ENCODE peak calls at places on chromosomes 4 and X, in seven cellular contexts. One of them, this sample, is unnamed.

GRCh38 chrX:57156397-57157049 is 19.3 kb upstream of the SPIN2A start:
- DNase-seq in G401: peak; percentile 64
- DNase-seq in nephron progenitor cell: peak; percentile 23
- DNase-seq in HL-60: no peak
- DNase-seq in stimulated activated CD4-positive, alpha-beta T cell treated with anti-CD3 and anti-CD28 coated beads, Interleukin-15, amount 100 ng/mL, for 1 hour: no peak
- DNase-seq in heart right ventricle: no peak
- DNase-seq in fibroblast of villous mesenchyme: peak; percentile 20
- DNase-seq in this sample: no peak

GRCh38 chrX:15382809-15383208 is 1.4 kb downstream of the VEGFD start:
- DNase-seq in HL-60: no peak
- DNase-seq in nephron progenitor cell: no peak
- DNase-seq in stimulated activated CD4-positive, alpha-beta T cell treated with anti-CD3 and anti-CD28 coated beads, Interleukin-15, amount 100 ng/mL, for 1 hour: no peak
- DNase-seq in heart right ventricle: no peak
- DNase-seq in G401: no peak
- DNase-seq in fibroblast of villous mesenchyme: no peak
- DNase-seq in this sample: no peak

GRCh38 chr4:126533176-126533575 is 1099.6 kb upstream of the INTU start:
- DNase-seq in HL-60: no peak
- DNase-seq in fibroblast of villous mesenchyme: peak; percentile 11
- DNase-seq in G401: no peak
- DNase-seq in stimulated activated CD4-positive, alpha-beta T cell treated with anti-CD3 and anti-CD28 coated beads, Interleukin-15, amount 100 ng/mL, for 1 hour: no peak
- DNase-seq in nephron progenitor cell: no peak
- DNase-seq in heart right ventricle: no peak
- DNase-seq in this sample: no peak

GRCh38 chrX:48083212-48083611 is 11.8 kb upstream of the ZNF630 start:
- DNase-seq in G401: peak; percentile 40
- DNase-seq in fibroblast of villous mesenchyme: peak; percentile 46
- DNase-seq in stimulated activated CD4-positive, alpha-beta T cell treated with anti-CD3 and anti-CD28 coated beads, Interleukin-15, amount 100 ng/mL, for 1 hour: no peak
- DNase-seq in heart right ventricle: no peak
- DNase-seq in HL-60: peak; percentile 38
- DNase-seq in nephron progenitor cell: peak; percentile 42
- DNase-seq in this sample: peak; percentile 8

GRCh38 chr4:7183780-7184460 is 8.4 kb upstream of the SORCS2 start:
- DNase-seq in HL-60: no peak
- DNase-seq in G401: no peak
- DNase-seq in heart right ventricle: no peak
- DNase-seq in nephron progenitor cell: no peak
- DNase-seq in fibroblast of villous mesenchyme: no peak
- DNase-seq in stimulated activated CD4-positive, alpha-beta T cell treated with anti-CD3 and anti-CD28 coated beads, Interleukin-15, amount 100 ng/mL, for 1 hour: no peak
- DNase-seq in this sample: no peak

GRCh38 chrX:130848763-130849162 is 54.2 kb downstream of the ENOX2 start:
- DNase-seq in HL-60: no peak
- DNase-seq in nephron progenitor cell: no peak
- DNase-seq in stimulated activated CD4-positive, alpha-beta T cell treated with anti-CD3 and anti-CD28 coated beads, Interleukin-15, amount 100 ng/mL, for 1 hour: no peak
- DNase-seq in heart right ventricle: no peak
- DNase-seq in G401: no peak
- DNase-seq in fibroblast of villous mesenchyme: no peak
- DNase-seq in this sample: no peak

GRCh38 chrX:48648299-48648698 is 35.3 kb upstream of the WAS start:
- DNase-seq in heart right ventricle: peak; percentile 10
- DNase-seq in nephron progenitor cell: peak; percentile 10
- DNase-seq in fibroblast of villous mesenchyme: peak; percentile 54
- DNase-seq in stimulated activated CD4-positive, alpha-beta T cell treated with anti-CD3 and anti-CD28 coated beads, Interleukin-15, amount 100 ng/mL, for 1 hour: no peak
- DNase-seq in HL-60: peak; percentile 50
- DNase-seq in G401: peak; percentile 93
- DNase-seq in this sample: peak; percentile 25

GRCh38 chr4:42655921-42656735 is 777 bp downstream of the ATP8A1 start:
- DNase-seq in nephron progenitor cell: peak; percentile 58
- DNase-seq in stimulated activated CD4-positive, alpha-beta T cell treated with anti-CD3 and anti-CD28 coated beads, Interleukin-15, amount 100 ng/mL, for 1 hour: peak; percentile 10
- DNase-seq in fibroblast of villous mesenchyme: no peak
- DNase-seq in HL-60: peak; percentile 40
- DNase-seq in G401: peak; percentile 72
- DNase-seq in heart right ventricle: peak; percentile 42
- DNase-seq in this sample: no peak

GRCh38 chr4:37243722-37244582 is 591 bp upstream of the NWD2 start:
- DNase-seq in nephron progenitor cell: peak; percentile 55
- DNase-seq in G401: no peak
- DNase-seq in HL-60: no peak
- DNase-seq in fibroblast of villous mesenchyme: no peak
- DNase-seq in heart right ventricle: peak; percentile 6
- DNase-seq in stimulated activated CD4-positive, alpha-beta T cell treated with anti-CD3 and anti-CD28 coated beads, Interleukin-15, amount 100 ng/mL, for 1 hour: no peak
- DNase-seq in this sample: no peak

GRCh38 chr4:92506933-92507332 is 203.2 kb downstream of the GRID2 start:
- DNase-seq in fibroblast of villous mesenchyme: no peak
- DNase-seq in heart right ventricle: no peak
- DNase-seq in HL-60: no peak
- DNase-seq in stimulated activated CD4-positive, alpha-beta T cell treated with anti-CD3 and anti-CD28 coated beads, Interleukin-15, amount 100 ng/mL, for 1 hour: no peak
- DNase-seq in nephron progenitor cell: no peak
- DNase-seq in G401: no peak
- DNase-seq in this sample: no peak

GRCh38 chr4:75169020-75169814 is 236.3 kb downstream of the PARM1 start:
- DNase-seq in G401: no peak
- DNase-seq in HL-60: no peak
- DNase-seq in heart right ventricle: no peak
- DNase-seq in fibroblast of villous mesenchyme: no peak
- DNase-seq in stimulated activated CD4-positive, alpha-beta T cell treated with anti-CD3 and anti-CD28 coated beads, Interleukin-15, amount 100 ng/mL, for 1 hour: no peak
- DNase-seq in nephron progenitor cell: no peak
- DNase-seq in this sample: no peak

GRCh38 chr4:41095973-41096372 is 118.4 kb downstream of the APBB2 start:
- DNase-seq in nephron progenitor cell: no peak
- DNase-seq in heart right ventricle: no peak
- DNase-seq in HL-60: no peak
- DNase-seq in stimulated activated CD4-positive, alpha-beta T cell treated with anti-CD3 and anti-CD28 coated beads, Interleukin-15, amount 100 ng/mL, for 1 hour: no peak
- DNase-seq in G401: no peak
- DNase-seq in fibroblast of villous mesenchyme: no peak
- DNase-seq in this sample: no peak

GRCh38 chr4:2193321-2193720 is 48.6 kb downstream of the HAUS3 start:
- DNase-seq in heart right ventricle: no peak
- DNase-seq in HL-60: no peak
- DNase-seq in fibroblast of villous mesenchyme: no peak
- DNase-seq in nephron progenitor cell: no peak
- DNase-seq in stimulated activated CD4-positive, alpha-beta T cell treated with anti-CD3 and anti-CD28 coated beads, Interleukin-15, amount 100 ng/mL, for 1 hour: no peak
- DNase-seq in G401: no peak
- DNase-seq in this sample: no peak

GRCh38 chr4:108191269-108191914 is 22.7 kb upstream of the LEF1 start:
- DNase-seq in heart right ventricle: no peak
- DNase-seq in G401: no peak
- DNase-seq in stimulated activated CD4-positive, alpha-beta T cell treated with anti-CD3 and anti-CD28 coated beads, Interleukin-15, amount 100 ng/mL, for 1 hour: no peak
- DNase-seq in fibroblast of villous mesenchyme: no peak
- DNase-seq in HL-60: no peak
- DNase-seq in nephron progenitor cell: no peak
- DNase-seq in this sample: no peak

GRCh38 chr4:186472948-186473347 is 82.4 kb downstream of the MTNR1A start:
- DNase-seq in HL-60: no peak
- DNase-seq in fibroblast of villous mesenchyme: peak; percentile 60
- DNase-seq in nephron progenitor cell: peak; percentile 22
- DNase-seq in G401: peak; percentile 76
- DNase-seq in stimulated activated CD4-positive, alpha-beta T cell treated with anti-CD3 and anti-CD28 coated beads, Interleukin-15, amount 100 ng/mL, for 1 hour: no peak
- DNase-seq in heart right ventricle: no peak
- DNase-seq in this sample: no peak

GRCh38 chr4:143083811-143084472 is 100.8 kb upstream of the USP38 start:
- DNase-seq in G401: peak; percentile 11
- DNase-seq in stimulated activated CD4-positive, alpha-beta T cell treated with anti-CD3 and anti-CD28 coated beads, Interleukin-15, amount 100 ng/mL, for 1 hour: no peak
- DNase-seq in nephron progenitor cell: no peak
- DNase-seq in fibroblast of villous mesenchyme: no peak
- DNase-seq in heart right ventricle: no peak
- DNase-seq in HL-60: no peak
- DNase-seq in this sample: no peak

GRCh38 chr4:184792950-184793555 is 32.7 kb downstream of the ACSL1 start:
- DNase-seq in G401: no peak
- DNase-seq in stimulated activated CD4-positive, alpha-beta T cell treated with anti-CD3 and anti-CD28 coated beads, Interleukin-15, amount 100 ng/mL, for 1 hour: peak; percentile 24
- DNase-seq in heart right ventricle: no peak
- DNase-seq in HL-60: peak; percentile 86
- DNase-seq in nephron progenitor cell: no peak
- DNase-seq in fibroblast of villous mesenchyme: peak; percentile 97
- DNase-seq in this sample: no peak

GRCh38 chr4:89838005-89838404 is 1.0 kb upstream of the SNCA start:
- DNase-seq in fibroblast of villous mesenchyme: no peak
- DNase-seq in heart right ventricle: no peak
- DNase-seq in nephron progenitor cell: peak; percentile 5
- DNase-seq in G401: peak; percentile 76
- DNase-seq in HL-60: no peak
- DNase-seq in stimulated activated CD4-positive, alpha-beta T cell treated with anti-CD3 and anti-CD28 coated beads, Interleukin-15, amount 100 ng/mL, for 1 hour: no peak
- DNase-seq in this sample: peak; percentile 34

GRCh38 chrX:18931972-18932371 is 51.9 kb downstream of the PHKA2 start:
- DNase-seq in nephron progenitor cell: peak; percentile 6
- DNase-seq in HL-60: peak; percentile 23
- DNase-seq in G401: no peak
- DNase-seq in fibroblast of villous mesenchyme: peak; percentile 38
- DNase-seq in heart right ventricle: no peak
- DNase-seq in stimulated activated CD4-positive, alpha-beta T cell treated with anti-CD3 and anti-CD28 coated beads, Interleukin-15, amount 100 ng/mL, for 1 hour: no peak
- DNase-seq in this sample: no peak

This sample was measured in CMK.